ENCODE peak calls at places on chromosomes 11 and 22, in five cellular contexts. One of them, this sample, is unnamed.

GRCh38 chr22:39176067-39176621 is 23.7 kb upstream of the CBX7 start:
- DNase-seq in fibroblast of the aortic adventitia: peak; percentile 57
- DNase-seq in right lobe of liver: peak; percentile 71
- DNase-seq in MM.1S: no peak
- DNase-seq in A673: no peak
- DNase-seq in this sample: no peak

GRCh38 chr11:117180661-117181585 is 2.4 kb downstream of the SIDT2 start:
- DNase-seq in fibroblast of the aortic adventitia: peak; percentile 80
- DNase-seq in A673: peak; percentile 92
- DNase-seq in MM.1S: peak; percentile 74
- DNase-seq in right lobe of liver: peak; percentile 66
- DNase-seq in this sample: peak; percentile 42

GRCh38 chr11:83073248-83073647 is 1.6 kb upstream of the RAB30 start:
- DNase-seq in right lobe of liver: no peak
- DNase-seq in A673: no peak
- DNase-seq in MM.1S: no peak
- DNase-seq in fibroblast of the aortic adventitia: no peak
- DNase-seq in this sample: no peak

GRCh38 chr11:124970925-124971324 is 16.9 kb downstream of the CCDC15 start:
- DNase-seq in right lobe of liver: no peak
- DNase-seq in MM.1S: peak; percentile 32
- DNase-seq in fibroblast of the aortic adventitia: peak; percentile 39
- DNase-seq in A673: peak; percentile 30
- DNase-seq in this sample: no peak

GRCh38 chr11:33778682-33779081 is 4.4 kb upstream of the FBXO3 start:
- DNase-seq in right lobe of liver: no peak
- DNase-seq in A673: peak; percentile 88
- DNase-seq in fibroblast of the aortic adventitia: peak; percentile 85
- DNase-seq in MM.1S: no peak
- DNase-seq in this sample: no peak

GRCh38 chr11:75516886-75517285 is 8.9 kb downstream of the GDPD5 start:
- DNase-seq in A673: no peak
- DNase-seq in right lobe of liver: no peak
- DNase-seq in fibroblast of the aortic adventitia: no peak
- DNase-seq in MM.1S: no peak
- DNase-seq in this sample: no peak

GRCh38 chr11:113241190-113242051 is 73.0 kb upstream of the TTC12 start:
- DNase-seq in MM.1S: no peak
- DNase-seq in A673: peak; percentile 33
- DNase-seq in fibroblast of the aortic adventitia: peak; percentile 7
- DNase-seq in right lobe of liver: no peak
- DNase-seq in this sample: no peak

GRCh38 chr11:23563591-23563990 is 703.3 kb upstream of the CCDC179 start:
- DNase-seq in MM.1S: no peak
- DNase-seq in right lobe of liver: no peak
- DNase-seq in fibroblast of the aortic adventitia: no peak
- DNase-seq in A673: no peak
- DNase-seq in this sample: no peak

GRCh38 chr11:69444381-69445130 is 36.9 kb upstream of the LINC01488 start:
- DNase-seq in A673: peak; percentile 70
- DNase-seq in right lobe of liver: peak; percentile 59
- DNase-seq in fibroblast of the aortic adventitia: peak; percentile 95
- DNase-seq in MM.1S: no peak
- DNase-seq in this sample: no peak

GRCh38 chr22:21697021-21697771 is 31.4 kb downstream of the PPIL2 start:
- DNase-seq in fibroblast of the aortic adventitia: no peak
- DNase-seq in A673: no peak
- DNase-seq in MM.1S: no peak
- DNase-seq in right lobe of liver: peak; percentile 45
- DNase-seq in this sample: no peak

GRCh38 chr22:39924286-39924685 is 23.4 kb downstream of the GRAP2 start:
- DNase-seq in A673: no peak
- DNase-seq in fibroblast of the aortic adventitia: no peak
- DNase-seq in right lobe of liver: no peak
- DNase-seq in MM.1S: no peak
- DNase-seq in this sample: no peak

GRCh38 chr11:64877390-64878222 is 815 bp downstream of the EHD1 start:
- DNase-seq in MM.1S: no peak
- DNase-seq in right lobe of liver: peak; percentile 55
- DNase-seq in A673: no peak
- DNase-seq in fibroblast of the aortic adventitia: no peak
- DNase-seq in this sample: no peak

GRCh38 chr11:106399075-106399500 is 321.6 kb downstream of the AASDHPPT start:
- DNase-seq in MM.1S: no peak
- DNase-seq in right lobe of liver: no peak
- DNase-seq in fibroblast of the aortic adventitia: peak; percentile 100
- DNase-seq in A673: peak; percentile 83
- DNase-seq in this sample: no peak

GRCh38 chr11:64299847-64300648 is at the start of gene CATSPERZ:
- DNase-seq in A673: no peak
- DNase-seq in MM.1S: peak; percentile 1
- DNase-seq in right lobe of liver: no peak
- DNase-seq in fibroblast of the aortic adventitia: no peak
- DNase-seq in this sample: no peak

GRCh38 chr11:8082391-8083087 is 1.5 kb downstream of the TUB start:
- DNase-seq in MM.1S: no peak
- DNase-seq in fibroblast of the aortic adventitia: peak; percentile 47
- DNase-seq in A673: no peak
- DNase-seq in right lobe of liver: no peak
- DNase-seq in this sample: no peak

GRCh38 chr11:3021125-3021524 is 29.0 kb upstream of the NAP1L4 start:
- DNase-seq in MM.1S: peak; percentile 32
- DNase-seq in right lobe of liver: peak; percentile 91
- DNase-seq in A673: peak; percentile 35
- DNase-seq in fibroblast of the aortic adventitia: peak; percentile 14
- DNase-seq in this sample: no peak

GRCh38 chr11:45238724-45239123 is 47.4 kb downstream of the SYT13 start:
- DNase-seq in fibroblast of the aortic adventitia: peak; percentile 63
- DNase-seq in MM.1S: no peak
- DNase-seq in A673: no peak
- DNase-seq in right lobe of liver: no peak
- DNase-seq in this sample: no peak

GRCh38 chr11:73178092-73178539 is 36.0 kb upstream of the FCHSD2 start:
- DNase-seq in right lobe of liver: peak; percentile 87
- DNase-seq in fibroblast of the aortic adventitia: peak; percentile 93
- DNase-seq in MM.1S: peak; percentile 86
- DNase-seq in A673: peak; percentile 90
- DNase-seq in this sample: no peak

GRCh38 chr11:10770626-10771254 is 19.7 kb downstream of the CTR9 start:
- DNase-seq in MM.1S: peak; percentile 44
- DNase-seq in right lobe of liver: no peak
- DNase-seq in fibroblast of the aortic adventitia: peak; percentile 59
- DNase-seq in A673: peak; percentile 45
- DNase-seq in this sample: no peak

GRCh38 chr22:27273386-27273785 is 528.2 kb downstream of the MN1 start:
- DNase-seq in A673: peak; percentile 54
- DNase-seq in fibroblast of the aortic adventitia: no peak
- DNase-seq in right lobe of liver: no peak
- DNase-seq in MM.1S: no peak
- DNase-seq in this sample: no peak

GRCh38 chr22:35301370-35301874 is 1.7 kb downstream of the TOM1 start:
- DNase-seq in fibroblast of the aortic adventitia: peak; percentile 94
- DNase-seq in MM.1S: no peak
- DNase-seq in A673: peak; percentile 62
- DNase-seq in right lobe of liver: peak; percentile 80
- DNase-seq in this sample: peak; percentile 31

GRCh38 chr22:24156146-24156914 is 25.0 kb upstream of the SUSD2 start:
- DNase-seq in MM.1S: peak; percentile 81
- DNase-seq in A673: peak; percentile 80
- DNase-seq in fibroblast of the aortic adventitia: peak; percentile 32
- DNase-seq in right lobe of liver: no peak
- DNase-seq in this sample: no peak

GRCh38 chr11:94805994-94806393 is 37.8 kb downstream of the AMOTL1 start:
- DNase-seq in fibroblast of the aortic adventitia: peak; percentile 48
- DNase-seq in MM.1S: no peak
- DNase-seq in A673: no peak
- DNase-seq in right lobe of liver: no peak
- DNase-seq in this sample: no peak

GRCh38 chr22:49643998-49644397 is 183.7 kb downstream of the BRD1 start:
- DNase-seq in MM.1S: no peak
- DNase-seq in fibroblast of the aortic adventitia: no peak
- DNase-seq in A673: no peak
- DNase-seq in right lobe of liver: no peak
- DNase-seq in this sample: no peak

GRCh38 chr22:47452184-47452583 is 689.7 kb downstream of the TBC1D22A start:
- DNase-seq in fibroblast of the aortic adventitia: no peak
- DNase-seq in MM.1S: no peak
- DNase-seq in right lobe of liver: no peak
- DNase-seq in A673: peak; percentile 55
- DNase-seq in this sample: no peak
- TF ChIP-seq CTCF in fibroblast of the aortic adventitia: no peak
- TF ChIP-seq CTCF in MM.1S: peak; percentile 50
- TF ChIP-seq CTCF in right lobe of liver: peak; percentile 32
- TF ChIP-seq CTCF in A673: peak; percentile 54
- TF ChIP-seq CTCF in this sample: peak; percentile 46

DNA sequence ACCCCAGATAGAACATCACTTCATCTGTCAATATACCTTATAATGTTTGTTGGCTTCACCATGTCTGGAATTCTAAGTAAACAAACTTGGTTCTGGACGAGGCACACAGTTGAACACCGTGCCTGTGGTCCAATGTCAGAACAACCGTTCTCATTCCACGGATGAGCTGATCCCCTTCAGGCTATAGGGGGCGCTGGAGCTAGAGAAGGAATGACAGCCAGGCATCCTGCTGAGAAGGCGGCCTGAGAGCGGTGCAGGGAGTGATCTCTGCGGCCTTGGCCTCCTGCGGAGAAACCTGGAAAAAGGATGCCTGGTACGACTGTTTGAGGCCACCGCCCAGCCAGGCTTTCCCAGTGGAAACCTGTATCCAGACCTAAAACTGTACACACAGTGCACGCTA is 48.7 kb downstream of the FDX1 start:
- DNase-seq in fibroblast of the aortic adventitia: no peak
- DNase-seq in A673: peak; percentile 44
- DNase-seq in MM.1S: no peak
- DNase-seq in right lobe of liver: no peak
- DNase-seq in this sample: no peak
- TF ChIP-seq CTCF in fibroblast of the aortic adventitia: peak; percentile 11
- TF ChIP-seq CTCF in A673: peak; percentile 59
- TF ChIP-seq CTCF in MM.1S: no peak
- TF ChIP-seq CTCF in right lobe of liver: no peak
- TF ChIP-seq CTCF in this sample: peak; percentile 59

GRCh38 chr11:131582021-131582531 is 211.7 kb downstream of the NTM start:
- DNase-seq in A673: no peak
- DNase-seq in MM.1S: no peak
- DNase-seq in right lobe of liver: no peak
- DNase-seq in fibroblast of the aortic adventitia: no peak
- DNase-seq in this sample: no peak

GRCh38 chr11:131581006-131581405 is 210.6 kb downstream of the NTM start:
- DNase-seq in A673: no peak
- DNase-seq in fibroblast of the aortic adventitia: no peak
- DNase-seq in right lobe of liver: no peak
- DNase-seq in MM.1S: no peak
- DNase-seq in this sample: no peak

GRCh38 chr11:131588057-131588456 is 217.6 kb downstream of the NTM start:
- DNase-seq in A673: no peak
- DNase-seq in MM.1S: no peak
- DNase-seq in right lobe of liver: no peak
- DNase-seq in fibroblast of the aortic adventitia: no peak
- DNase-seq in this sample: no peak

GRCh38 chr11:131583823-131584222 is 213.4 kb downstream of the NTM start:
- DNase-seq in right lobe of liver: no peak
- DNase-seq in A673: no peak
- DNase-seq in MM.1S: no peak
- DNase-seq in fibroblast of the aortic adventitia: no peak
- DNase-seq in this sample: no peak

DNA sequence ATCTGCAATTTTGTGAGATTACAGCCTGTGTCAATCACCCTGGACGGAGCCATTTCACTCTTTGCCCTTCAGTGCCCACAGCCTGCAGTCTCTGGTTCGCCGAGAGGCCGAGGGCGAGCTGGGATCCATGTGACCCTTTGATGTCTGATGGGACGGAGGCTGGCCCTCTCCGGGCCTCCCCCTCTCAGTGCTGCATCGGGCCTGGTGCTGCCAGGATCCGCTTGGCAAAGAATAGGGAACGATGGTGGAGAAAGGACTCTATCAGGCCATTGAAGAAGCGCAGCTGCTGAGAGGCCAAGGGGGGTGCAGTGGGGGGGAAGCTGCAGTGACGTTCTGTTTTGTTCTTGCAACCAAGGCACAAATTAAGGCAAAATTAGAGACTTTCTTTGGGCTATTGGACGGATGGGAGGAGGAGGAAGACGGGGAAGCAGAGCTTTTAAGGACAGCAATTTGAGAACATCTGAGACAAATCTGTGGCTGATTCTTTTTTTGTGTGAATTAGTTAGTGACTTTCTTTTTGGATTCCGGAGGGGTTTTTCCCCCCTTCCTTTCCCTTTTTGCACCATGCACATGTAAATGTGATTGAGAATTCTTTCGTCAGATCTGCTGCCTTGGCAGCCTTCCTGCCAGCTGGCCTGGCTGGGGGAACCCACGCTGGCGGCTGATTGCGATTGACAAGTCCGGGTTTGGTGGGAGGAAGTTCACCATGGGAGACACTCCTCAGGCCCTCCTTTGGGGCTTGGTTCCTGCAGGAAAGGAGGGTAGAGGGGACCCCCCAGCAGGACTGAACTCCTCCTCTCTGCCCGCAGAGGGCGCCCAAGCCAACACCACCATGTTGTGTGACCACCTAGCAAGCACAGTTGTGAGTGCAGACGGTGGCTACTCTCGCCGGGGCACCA is 214.5 kb downstream of the NTM start:
- DNase-seq in A673: peak; percentile 27
- DNase-seq in MM.1S: no peak
- DNase-seq in fibroblast of the aortic adventitia: no peak
- DNase-seq in right lobe of liver: no peak
- DNase-seq in this sample: no peak
- TF ChIP-seq CTCF in A673: peak; percentile 50
- TF ChIP-seq CTCF in MM.1S: peak; percentile 5
- TF ChIP-seq CTCF in fibroblast of the aortic adventitia: no peak
- TF ChIP-seq CTCF in right lobe of liver: no peak
- TF ChIP-seq CTCF in this sample: peak; percentile 72

DNA sequence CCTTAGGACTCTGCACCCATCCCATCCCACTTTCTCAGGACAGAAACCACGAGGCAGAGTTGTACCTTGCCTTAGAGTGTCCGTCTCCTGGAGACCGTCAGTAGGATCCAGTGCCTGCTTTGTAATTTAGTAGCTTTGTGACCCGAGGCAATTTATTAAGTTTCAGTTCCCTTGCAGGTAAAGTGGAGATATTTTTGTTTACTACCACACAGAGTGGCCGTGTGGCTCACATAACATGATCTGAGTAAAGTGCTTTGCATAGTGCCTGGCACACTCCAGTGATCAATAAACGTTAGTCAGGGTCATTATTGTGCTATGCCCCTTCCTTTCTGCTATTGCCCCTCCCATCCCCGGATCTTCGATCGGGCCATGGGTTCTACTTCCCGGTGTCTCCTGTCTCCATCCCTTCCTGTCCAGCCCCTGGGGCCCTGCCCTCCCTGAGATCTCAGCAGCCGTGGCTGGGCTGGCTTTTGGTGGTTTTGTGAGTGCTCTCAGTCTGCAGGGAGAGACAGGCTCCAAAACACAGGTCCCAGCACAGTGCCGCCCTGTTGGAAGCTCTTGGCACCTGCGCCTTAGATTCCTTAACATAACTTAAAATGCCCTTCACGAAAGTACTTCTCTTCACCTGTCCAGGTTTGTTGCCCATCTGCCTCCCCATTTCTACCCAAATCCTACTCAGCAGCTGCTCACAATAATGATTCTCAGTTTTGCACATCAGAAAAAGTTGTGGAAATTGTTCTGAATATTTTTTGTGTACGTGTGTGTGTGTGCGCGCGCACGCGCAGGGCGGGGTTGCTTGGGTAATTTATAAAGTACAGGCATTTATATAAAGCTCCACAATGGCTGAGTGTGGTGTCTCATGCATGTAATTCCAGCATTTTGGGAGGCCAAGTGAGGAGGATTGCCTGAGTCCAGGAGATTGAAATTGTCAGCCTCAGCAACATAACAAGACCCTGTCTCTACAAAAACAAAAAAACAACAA is 753.7 kb downstream of the NTM start:
- DNase-seq in A673: no peak
- DNase-seq in MM.1S: peak; percentile 52
- DNase-seq in fibroblast of the aortic adventitia: no peak
- DNase-seq in right lobe of liver: no peak
- DNase-seq in this sample: no peak
- TF ChIP-seq CTCF in A673: peak; percentile 33
- TF ChIP-seq CTCF in MM.1S: peak; percentile 50
- TF ChIP-seq CTCF in fibroblast of the aortic adventitia: no peak
- TF ChIP-seq CTCF in right lobe of liver: no peak
- TF ChIP-seq CTCF in this sample: peak; percentile 19